ENCODE peak calls at places on chromosomes 5 and 9, in six cellular contexts. E is left lung, W is upper lobe of left lung, L is kidney, Y is hepatocyte, G is body of pancreas. A is an unnamed sample.
A peak's percentile ranks its signal among the peaks of the same experiment; 100 is the strongest.

GRCh38 chr5:96994493-96994892 is 58.6 kb downstream of the LNPEP start:
- DNase-seq in E (no peak), W (no peak), L (no peak), Y (no peak), G (no peak), A (no peak)

GRCh38 chr5:134590992-134591659 is 41.5 kb downstream of the SAR1B start:
- DNase-seq in E (no peak), W (no peak), L (no peak), Y (peak; percentile 80), G (no peak), A (peak; percentile 48)

GRCh38 chr5:66974256-66974655 is 222.3 kb downstream of the CD180 start:
- DNase-seq in E (no peak), W (no peak), L (no peak), Y (no peak), G (no peak), A (no peak)

GRCh38 chr5:176658007-176658599 is 10.8 kb downstream of the TSPAN17 start:
- DNase-seq in E (peak; percentile 83), W (no peak), L (no peak), Y (peak; percentile 83), G (peak; percentile 69), A (peak; percentile 65)

GRCh38 chr9:134522976-134523375 is 118.6 kb upstream of the COL5A1 start:
- DNase-seq in E (no peak), W (no peak), L (no peak), Y (no peak), G (no peak), A (no peak)

GRCh38 chr5:16489322-16489791 is 23.8 kb upstream of the ZNF622 start:
- DNase-seq in E (no peak), W (no peak), L (no peak), Y (peak; percentile 70), G (peak; percentile 45), A (no peak)

GRCh38 chr9:130195638-130196037 is 23.4 kb downstream of the NCS1 start:
- DNase-seq in E (no peak), W (no peak), L (peak; percentile 84), Y (no peak), G (no peak), A (no peak)

GRCh38 chr9:137680445-137681358 is 61.9 kb downstream of the EHMT1 start:
- DNase-seq in E (no peak), W (no peak), L (no peak), Y (peak; percentile 45), G (no peak), A (no peak)

GRCh38 chr9:5231212-5231611 is at the start of gene INSL4:
- DNase-seq in E (peak; percentile 16), W (no peak), L (no peak), Y (no peak), G (no peak), A (no peak)

GRCh38 chr5:139394123-139394653 is 716 bp downstream of the PROB1 start:
- DNase-seq in E (peak; percentile 87), W (peak; percentile 91), L (peak; percentile 89), Y (peak; percentile 77), G (no peak), A (peak; percentile 81)

GRCh38 chr9:137751616-137752015 is 126.0 kb upstream of the CACNA1B start:
- DNase-seq in E (no peak), W (no peak), L (no peak), Y (no peak), G (no peak), A (no peak)

GRCh38 chr9:20550326-20550725 is 72.0 kb downstream of the MLLT3 start:
- DNase-seq in E (no peak), W (no peak), L (no peak), Y (no peak), G (no peak), A (no peak)

GRCh38 chr9:100427366-100428263 is 672 bp downstream of the MSANTD3 start:
- DNase-seq in E (peak; percentile 85), W (no peak), L (peak; percentile 85), Y (peak; percentile 64), G (peak; percentile 27), A (peak; percentile 54)

GRCh38 chr5:94241288-94241651 is 377.1 kb downstream of the KIAA0825 start:
- DNase-seq in E (no peak), W (no peak), L (no peak), Y (no peak), G (no peak), A (no peak)

GRCh38 chr5:67475489-67475888 is 278.9 kb upstream of the CD180 start:
- DNase-seq in E (no peak), W (no peak), L (no peak), Y (no peak), G (no peak), A (no peak)

GRCh38 chr5:54443264-54443663 is 12.2 kb upstream of the HSPB3 start:
- DNase-seq in E (no peak), W (no peak), L (no peak), Y (no peak), G (no peak), A (no peak)

GRCh38 chr5:34715711-34716110 is 59.6 kb downstream of the RAI14 start:
- DNase-seq in E (no peak), W (no peak), L (no peak), Y (no peak), G (no peak), A (no peak)

GRCh38 chr5:147208134-147208533 is 26.7 kb upstream of the STK32A start:
- DNase-seq in E (no peak), W (no peak), L (no peak), Y (no peak), G (no peak), A (no peak)

GRCh38 chr9:32580631-32581300 is 7.8 kb upstream of the NDUFB6 start:
- DNase-seq in E (no peak), W (no peak), L (no peak), Y (no peak), G (no peak), A (no peak)

GRCh38 chr5:66306105-66306843 is 162.2 kb downstream of the SREK1 start:
- DNase-seq in E (no peak), W (no peak), L (no peak), Y (peak; percentile 82), G (peak; percentile 69), A (no peak)

GRCh38 chr5:60700347-60700815 is 415 bp upstream of the DEPDC1B start:
- DNase-seq in E (no peak), W (no peak), L (no peak), Y (no peak), G (peak; percentile 10), A (no peak)

GRCh38 chr9:83959061-83959460 is 21.0 kb downstream of the HNRNPK start:
- DNase-seq in E (no peak), W (no peak), L (no peak), Y (peak; percentile 34), G (no peak), A (no peak)

GRCh38 chr9:105330755-105331154 is 86.3 kb downstream of the SLC44A1 start:
- DNase-seq in E (no peak), W (no peak), L (no peak), Y (no peak), G (no peak), A (no peak)

GRCh38 chr9:128568470-128569083 is 16.2 kb downstream of the SPTAN1 start:
- DNase-seq in E (no peak), W (no peak), L (no peak), Y (no peak), G (no peak), A (no peak)

GRCh38 chr9:97502984-97503861 is 1.8 kb downstream of the TMOD1 start:
- DNase-seq in E (peak; percentile 29), W (no peak), L (no peak), Y (no peak), G (no peak), A (no peak)

GRCh38 chr9:136088939-136089696 is 6.0 kb downstream of the NACC2 start:
- DNase-seq in E (peak; percentile 74), W (peak; percentile 62), L (peak; percentile 80), Y (no peak), G (no peak), A (peak; percentile 75)

GRCh38 chr5:129460121-129460950 is at the start of gene ADAMTS19:
- DNase-seq in E (peak; percentile 74), W (peak; percentile 81), L (peak; percentile 59), Y (peak; percentile 78), G (peak; percentile 16), A (no peak)

GRCh38 chr9:35510745-35511428 is 21.0 kb downstream of the RUSC2 start:
- DNase-seq in E (no peak), W (no peak), L (peak; percentile 87), Y (peak; percentile 88), G (peak; percentile 64), A (peak; percentile 83)
- TF ChIP-seq CTCF in E (no peak), W (peak; percentile 34), L (peak; percentile 43), Y (peak; percentile 29), G (no peak), A (peak; percentile 39)

DNA sequence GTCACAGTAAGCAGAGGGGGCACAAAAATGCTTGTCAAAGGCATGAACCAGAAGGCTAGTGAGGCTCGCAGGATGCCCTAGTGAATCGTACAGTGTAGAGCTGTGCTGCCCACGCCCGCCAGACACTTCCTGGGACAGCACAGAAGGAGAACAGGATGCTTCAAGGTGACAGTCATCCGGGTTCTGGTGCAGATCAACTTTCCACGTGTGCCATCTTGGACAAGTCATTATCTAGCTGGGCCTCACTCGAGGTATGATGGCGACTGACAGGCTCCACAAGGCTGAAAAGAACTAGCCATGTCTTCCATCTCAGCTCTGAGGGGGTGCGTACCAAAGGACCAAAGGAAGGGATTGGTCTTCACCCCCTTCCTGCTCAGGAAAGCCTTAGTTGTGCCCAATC is 14.0 kb downstream of the SPRY4 start:
- DNase-seq in E (no peak), W (no peak), L (no peak), Y (no peak), G (no peak), A (no peak)
- H3K36me3 ChIP-seq in E (peaks cover 38% of the 10 kb centered on the region), W (peaks cover 3% of the 10 kb centered on the region), L (peaks cover 7% of the 10 kb centered on the region), Y (no peaks in the 10 kb centered on the region), G (no peaks in the 10 kb centered on the region), A (no peaks in the 10 kb centered on the region)

GRCh38 chr9:35834260-35835215 is 5.5 kb downstream of the TMEM8B start:
- DNase-seq in E (no peak), W (no peak), L (no peak), Y (no peak), G (no peak), A (no peak)

GRCh38 chr9:35836595-35836994 is 7.6 kb downstream of the TMEM8B start:
- DNase-seq in E (no peak), W (no peak), L (no peak), Y (no peak), G (no peak), A (no peak)

GRCh38 chr9:35832814-35833213 is 3.8 kb downstream of the TMEM8B start:
- DNase-seq in E (no peak), W (no peak), L (no peak), Y (no peak), G (peak; percentile 30), A (no peak)

GRCh38 chr9:35835766-35836165 is 6.7 kb downstream of the TMEM8B start:
- DNase-seq in E (no peak), W (no peak), L (no peak), Y (no peak), G (no peak), A (no peak)

DNA sequence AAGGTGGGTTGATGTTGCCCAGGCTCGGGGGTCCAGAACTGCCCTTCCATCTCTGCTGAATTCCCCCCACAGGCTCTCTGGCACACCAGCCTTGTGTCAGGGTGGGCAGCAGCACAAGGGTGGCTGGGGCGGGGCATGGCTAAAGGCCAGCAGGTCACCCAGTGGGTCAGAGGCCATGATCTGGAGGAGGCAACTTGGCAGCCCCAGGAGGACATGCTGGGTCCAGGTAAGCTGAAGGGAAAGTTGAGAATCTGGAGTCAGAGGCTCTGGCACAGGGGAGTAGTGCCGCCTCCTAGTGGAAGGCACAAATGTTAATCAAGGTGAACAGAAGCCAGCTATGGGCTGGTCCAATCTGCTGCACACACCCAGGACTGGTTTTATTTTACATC is 6.2 kb downstream of the TMEM8B start:
- DNase-seq in E (no peak), W (peak; percentile 49), L (no peak), Y (no peak), G (no peak), A (no peak)
- TF ChIP-seq CTCF in E (no peak), W (peak; percentile 21), L (no peak), Y (peak; percentile 22), G (no peak), A (peak; percentile 28)

GRCh38 chr5:125058185-125058826 is 311.9 kb upstream of the ZNF608 start:
- DNase-seq in E (no peak), W (no peak), L (no peak), Y (peak; percentile 17), G (no peak), A (no peak)
- H3K36me3 ChIP-seq in E (no peaks in the 10 kb centered on the region), W (no peaks in the 10 kb centered on the region), L (no peaks in the 10 kb centered on the region), Y (no peaks in the 10 kb centered on the region), G (no peaks in the 10 kb centered on the region), A (no peaks in the 10 kb centered on the region)